ENCODE peak calls at places on chromosomes 1 and 21, in eight cellular contexts. D is neuronal stem cell, I is heart right ventricle, M is A549, N is upper lobe of left lung, X is body of pancreas, B is suprapubic skin, O is IMR-90. H is an unnamed sample.

GRCh38 chr1:169044971-169045370 is 61.5 kb upstream of the ATP1B1 start:
- DNase-seq in I (no peak), N (no peak), M (no peak), X (no peak), O (no peak), B (no peak), D (no peak), H (no peak)

GRCh38 chr21:39386194-39386593 is 37.3 kb upstream of the HMGN1 start:
- DNase-seq in D (no peak), N (peak; percentile 62), B (no peak), M (no peak), I (peak; percentile 49), X (peak; percentile 28), O (no peak), H (no peak)

GRCh38 chr1:70486676-70487470 is 75.8 kb downstream of the CTH start:
- DNase-seq in O (peak; percentile 92), M (no peak), D (no peak), N (no peak), B (no peak), X (peak; percentile 66), I (no peak), H (no peak)

GRCh38 chr1:56255516-56256181 is 323.7 kb downstream of the PLPP3 start:
- DNase-seq in I (peak; percentile 66), O (peak; percentile 69), D (no peak), B (peak; percentile 86), X (peak; percentile 56), M (no peak), N (no peak), H (peak; percentile 54)

GRCh38 chr1:213327318-213327667 is 276.3 kb downstream of the RPS6KC1 start:
- DNase-seq in X (peak; percentile 67), I (peak; percentile 12), D (no peak), M (no peak), N (no peak), B (no peak), O (peak; percentile 86), H (peak; percentile 51)

GRCh38 chr1:198156745-198157240 is at the start of gene NEK7:
- DNase-seq in N (peak; percentile 96), M (peak; percentile 82), X (peak; percentile 87), D (peak; percentile 75), I (peak; percentile 89), B (peak; percentile 86), O (peak; percentile 78), H (peak; percentile 88)

GRCh38 chr1:224183591-224184312 is 712 bp downstream of the DEGS1 start:
- DNase-seq in I (peak; percentile 66), B (no peak), M (peak; percentile 53), O (peak; percentile 61), X (peak; percentile 53), N (peak; percentile 94), D (peak; percentile 51), H (peak; percentile 71)

GRCh38 chr1:89705901-89706699 is 73.2 kb downstream of the LRRC8C start:
- DNase-seq in X (no peak), I (no peak), N (no peak), O (peak; percentile 43), D (no peak), M (no peak), B (no peak), H (no peak)

GRCh38 chr1:114550336-114550735 is 31.1 kb downstream of the BCAS2 start:
- DNase-seq in M (no peak), I (no peak), B (no peak), N (no peak), X (no peak), D (no peak), O (no peak), H (no peak)

GRCh38 chr1:204714194-204714860 is 28.8 kb upstream of the LRRN2 start:
- DNase-seq in B (no peak), M (no peak), N (no peak), D (no peak), O (no peak), I (no peak), X (no peak), H (no peak)

GRCh38 chr21:38869946-38870345 is 64.2 kb downstream of the ETS2 start:
- DNase-seq in X (no peak), O (peak; percentile 71), D (no peak), B (no peak), M (no peak), N (no peak), I (no peak), H (no peak)

GRCh38 chr1:224923726-224924125 is 5.7 kb upstream of the DNAH14 start:
- DNase-seq in I (no peak), D (no peak), X (no peak), B (no peak), N (no peak), M (no peak), O (no peak), H (no peak)

GRCh38 chr1:154902920-154903566 is 33.0 kb upstream of the KCNN3 start:
- DNase-seq in B (no peak), D (no peak), M (no peak), N (no peak), I (no peak), X (no peak), O (no peak), H (no peak)

GRCh38 chr1:111565079-111565478 is 54.5 kb upstream of the RAP1A start:
- DNase-seq in B (no peak), D (no peak), O (peak; percentile 97), X (no peak), M (no peak), I (no peak), N (no peak), H (no peak)

GRCh38 chr21:42973309-42973990 is 912 bp upstream of the PKNOX1 start:
- DNase-seq in X (no peak), B (no peak), M (no peak), O (no peak), N (no peak), I (no peak), D (no peak), H (peak; percentile 55)

DNA sequence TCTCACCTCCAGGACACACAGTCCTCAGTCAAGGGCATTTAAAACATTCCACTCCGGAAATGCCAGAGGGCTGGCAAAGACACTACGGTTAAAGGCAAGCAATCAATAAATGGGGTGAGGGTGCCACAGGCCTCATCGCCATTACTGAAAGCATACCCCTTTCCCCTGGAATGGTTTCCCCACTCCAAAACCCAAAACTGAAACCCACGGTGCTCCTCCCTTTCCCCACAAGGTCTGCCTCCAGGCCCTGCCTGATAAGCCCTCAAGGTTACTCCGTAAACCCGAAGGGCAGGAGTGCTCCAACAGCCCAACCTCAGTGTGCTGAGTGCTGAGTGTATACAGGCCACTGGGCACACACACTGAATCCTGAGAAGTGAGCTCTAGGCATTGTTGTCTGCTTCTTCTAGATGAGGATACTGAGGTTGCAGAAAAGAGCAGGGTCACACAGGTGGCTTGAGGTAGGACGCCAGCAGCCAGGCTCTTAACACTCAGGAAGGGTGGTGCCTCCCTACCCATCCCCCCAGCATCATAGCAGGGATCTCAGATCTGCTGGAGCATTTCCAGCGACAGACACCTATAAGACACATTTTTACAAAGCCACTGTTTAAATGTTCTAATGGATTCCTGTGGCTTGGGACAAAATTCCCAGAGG is 29.0 kb downstream of the SSBP3 start:
- DNase-seq in N (no peak), M (no peak), O (peak; percentile 54), B (no peak), D (no peak), I (no peak), X (peak; percentile 49), H (no peak)
- H3K4me1 ChIP-seq in N (peaks cover 37% of the 10 kb centered on the region), M (no peaks in the 10 kb centered on the region), O (peaks cover 20% of the 10 kb centered on the region), B (peaks cover 10% of the 10 kb centered on the region), D (peaks cover 43% of the 10 kb centered on the region), I (peaks cover 27% of the 10 kb centered on the region), X (peaks cover 51% of the 10 kb centered on the region), H (peaks cover 50% of the 10 kb centered on the region)

GRCh38 chr1:207918016-207918415 is 7.1 kb upstream of the CD34 start:
- DNase-seq in O (no peak), B (no peak), X (no peak), N (no peak), M (no peak), I (no peak), D (no peak), H (no peak)

GRCh38 chr1:207918571-207918970 is 7.6 kb upstream of the CD34 start:
- DNase-seq in M (no peak), X (no peak), O (no peak), N (no peak), I (no peak), D (no peak), B (no peak), H (no peak)

GRCh38 chr1:207919523-207920210 is 8.7 kb upstream of the CD34 start:
- DNase-seq in M (no peak), D (no peak), N (no peak), B (no peak), I (no peak), O (no peak), X (peak; percentile 21), H (no peak)

GRCh38 chr1:207913951-207914350 is 3.0 kb upstream of the CD34 start:
- DNase-seq in I (no peak), B (no peak), X (no peak), N (no peak), O (no peak), M (no peak), D (no peak), H (no peak)

GRCh38 chr1:207917086-207917485 is 6.2 kb upstream of the CD34 start:
- DNase-seq in O (no peak), N (no peak), X (no peak), M (no peak), B (no peak), D (no peak), I (peak; percentile 15), H (no peak)
- H3K27ac ChIP-seq in O (no peak overlapping the region), N (no peak overlapping the region), X (no peak overlapping the region), M (no peak overlapping the region), B (no peak overlapping the region), D (no peak overlapping the region), I (no peak overlapping the region), H (peak overlapping the region; percentile 26)

GRCh38 chr1:156692958-156693857 is 12.2 kb downstream of the CRABP2 start:
- DNase-seq in I (no peak), M (no peak), B (no peak), D (peak; percentile 81), O (no peak), N (peak; percentile 27), X (peak; percentile 84), H (peak; percentile 61)
- H3K4me1 ChIP-seq in I (no peaks in the 10 kb centered on the region), M (peaks cover 44% of the 10 kb centered on the region), B (peaks cover 50% of the 10 kb centered on the region), D (peaks cover 56% of the 10 kb centered on the region), O (peaks cover 6% of the 10 kb centered on the region), N (peaks cover 18% of the 10 kb centered on the region), X (peaks cover 30% of the 10 kb centered on the region), H (peaks cover 23% of the 10 kb centered on the region)

GRCh38 chr1:3427711-3428704 is 26.5 kb upstream of the ARHGEF16 start:
- DNase-seq in X (no peak), N (peak; percentile 65), M (no peak), I (peak; percentile 12), O (no peak), D (no peak), B (no peak), H (no peak)
- H3K27ac ChIP-seq in X (no peak overlapping the region), N (no peak overlapping the region), M (no peak overlapping the region), I (no peak overlapping the region), O (no peak overlapping the region), D (no peak overlapping the region), B (no peak overlapping the region), H (no peak overlapping the region)

GRCh38 chr1:159914252-159915018 is 10.9 kb downstream of the TAGLN2 start:
- DNase-seq in D (no peak), I (no peak), M (no peak), O (no peak), B (no peak), X (no peak), N (no peak), H (no peak)
- H3K4me1 ChIP-seq in D (peaks cover 24% of the 10 kb centered on the region), I (peaks cover 13% of the 10 kb centered on the region), M (peaks cover 89% of the 10 kb centered on the region), O (peaks cover 43% of the 10 kb centered on the region), B (peaks cover 87% of the 10 kb centered on the region), X (peaks cover 75% of the 10 kb centered on the region), N (peaks cover 93% of the 10 kb centered on the region), H (peaks cover 76% of the 10 kb centered on the region)

GRCh38 chr1:18703041-18703621 is 72.5 kb downstream of the PAX7 start:
- DNase-seq in I (no peak), B (no peak), N (no peak), X (no peak), O (no peak), M (peak; percentile 22), D (no peak), H (no peak)
- H3K27ac ChIP-seq in I (no peak overlapping the region), B (no peak overlapping the region), N (no peak overlapping the region), X (no peak overlapping the region), O (no peak overlapping the region), M (no peak overlapping the region), D (no peak overlapping the region), H (no peak overlapping the region)